ENCODE peak calls at places on chromosomes 12 and 14, in four cellular contexts. P, I, C and R are unnamed samples. For H3K36me3, the result is how much of the 10 kb centered on the place peaks cover.

GRCh38 chr14:70567791-70568190 is 32.7 kb downstream of the MED6 start:
- DNase-seq in P (peak), I (no peak), C (no peak), R (no peak)

GRCh38 chr12:105705765-105706164 is 375.3 kb downstream of the C12orf75 start:
- DNase-seq in I (peak), P (peak), C (no peak), R (no peak)

GRCh38 chr14:43313719-43314118 is 1193.4 kb downstream of the FSCB start:
- DNase-seq in P (peak), C (no peak), I (no peak), R (no peak)

GRCh38 chr14:69637503-69638030 is 26.2 kb downstream of the SUSD6 start:
- DNase-seq in P (no peak), C (no peak), I (no peak), R (peak)

GRCh38 chr12:72522411-72522810 is 250.2 kb downstream of the TRHDE start:
- DNase-seq in C (no peak), I (no peak), P (no peak), R (no peak)

GRCh38 chr12:110073049-110073831 is 24.9 kb upstream of the C12orf76 start:
- DNase-seq in P (peak), C (no peak), I (no peak), R (peak)

GRCh38 chr12:55467836-55468235 is 2.1 kb downstream of the OR6C70 start:
- DNase-seq in P (no peak), C (no peak), I (no peak), R (no peak)

GRCh38 chr12:113391145-113391544 is 12.5 kb downstream of the SDS start:
- DNase-seq in I (no peak), P (no peak), C (no peak), R (no peak)

GRCh38 chr12:48973992-48974673 is 2.6 kb upstream of the WNT10B start:
- DNase-seq in P (no peak), C (no peak), I (no peak), R (peak)

GRCh38 chr12:57166971-57167371 is 19.6 kb upstream of the LRP1-AS start:
- DNase-seq in C (no peak), P (peak), I (no peak), R (no peak)

GRCh38 chr12:76804435-76804976 is 40.6 kb downstream of the ZDHHC17 start:
- DNase-seq in I (no peak), C (no peak), P (no peak), R (no peak)

GRCh38 chr14:104228716-104229620 is 90.6 kb downstream of the KIF26A start:
- DNase-seq in P (no peak), I (no peak), C (no peak), R (no peak)

GRCh38 chr14:92507174-92507768 is 6.3 kb upstream of the RIN3 start:
- DNase-seq in I (no peak), C (no peak), P (peak), R (no peak)

GRCh38 chr12:20656600-20656999 is 38.5 kb upstream of the SLCO1C1 start:
- DNase-seq in C (no peak), P (no peak), I (no peak), R (no peak)
- H3K36me3 ChIP-seq in C (under half), P (under half), I (under half), R (under half)

GRCh38 chr14:90019824-90020523 is 41.8 kb upstream of the KCNK13 start:
- DNase-seq in C (no peak), P (peak), I (no peak), R (no peak)
- H3K36me3 ChIP-seq in C (half or more), P (under half), I (under half), R (under half)

GRCh38 chr12:118140825-118141224 is 4.9 kb downstream of the PEBP1 start:
- DNase-seq in P (no peak), C (no peak), I (no peak), R (no peak)
- H3K36me3 ChIP-seq in P (under half), C (under half), I (under half), R (under half)

DNA sequence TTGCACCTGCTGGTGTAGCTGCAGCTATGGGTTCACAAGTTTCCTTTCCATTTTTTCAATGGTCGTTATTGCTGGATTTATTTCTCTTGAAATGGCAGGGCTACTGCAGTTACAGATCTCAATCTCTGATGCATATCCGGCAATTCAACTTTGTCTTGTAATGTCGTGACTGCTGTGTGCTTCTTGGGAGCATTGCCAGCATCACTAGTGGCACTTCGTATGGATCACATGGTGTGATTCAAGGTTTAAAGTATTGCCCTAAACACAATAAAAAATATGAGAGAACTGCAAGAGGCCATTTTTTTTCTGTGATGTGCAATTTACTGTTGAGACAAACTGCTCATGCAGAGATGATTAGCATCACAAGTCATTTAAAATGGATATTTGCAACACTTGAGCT is 217.5 kb upstream of the PDE3A start:
- DNase-seq in I (no peak), C (no peak), P (peak), R (no peak)
- H3K36me3 ChIP-seq in I (under half), C (under half), P (under half), R (under half)

GRCh38 chr14:36295642-36296627 is 24.5 kb downstream of the MBIP start:
- DNase-seq in I (no peak), P (no peak), C (no peak), R (no peak)

GRCh38 chr14:36302823-36303222 is 17.6 kb downstream of the MBIP start:
- DNase-seq in C (no peak), I (no peak), P (no peak), R (no peak)

GRCh38 chr14:36301159-36301558 is 19.3 kb downstream of the MBIP start:
- DNase-seq in C (no peak), P (no peak), I (no peak), R (no peak)

GRCh38 chr14:36294543-36294942 is 25.9 kb downstream of the MBIP start:
- DNase-seq in C (no peak), I (no peak), P (no peak), R (no peak)

GRCh38 chr14:36300337-36300736 is 20.1 kb downstream of the MBIP start:
- DNase-seq in I (no peak), P (peak), C (no peak), R (no peak)
- H3K36me3 ChIP-seq in I (under half), P (under half), C (under half), R (half or more)

GRCh38 chr12:69600804-69601203 is 9.9 kb downstream of the LRRC10 start:
- DNase-seq in I (no peak), P (no peak), C (no peak), R (no peak)
- H3K36me3 ChIP-seq in I (under half), P (half or more), C (half or more), R (under half)

GRCh38 chr14:45227566-45227965 is 25.4 kb downstream of the MIS18BP1 start:
- DNase-seq in C (no peak), P (no peak), I (no peak), R (no peak)

DNA sequence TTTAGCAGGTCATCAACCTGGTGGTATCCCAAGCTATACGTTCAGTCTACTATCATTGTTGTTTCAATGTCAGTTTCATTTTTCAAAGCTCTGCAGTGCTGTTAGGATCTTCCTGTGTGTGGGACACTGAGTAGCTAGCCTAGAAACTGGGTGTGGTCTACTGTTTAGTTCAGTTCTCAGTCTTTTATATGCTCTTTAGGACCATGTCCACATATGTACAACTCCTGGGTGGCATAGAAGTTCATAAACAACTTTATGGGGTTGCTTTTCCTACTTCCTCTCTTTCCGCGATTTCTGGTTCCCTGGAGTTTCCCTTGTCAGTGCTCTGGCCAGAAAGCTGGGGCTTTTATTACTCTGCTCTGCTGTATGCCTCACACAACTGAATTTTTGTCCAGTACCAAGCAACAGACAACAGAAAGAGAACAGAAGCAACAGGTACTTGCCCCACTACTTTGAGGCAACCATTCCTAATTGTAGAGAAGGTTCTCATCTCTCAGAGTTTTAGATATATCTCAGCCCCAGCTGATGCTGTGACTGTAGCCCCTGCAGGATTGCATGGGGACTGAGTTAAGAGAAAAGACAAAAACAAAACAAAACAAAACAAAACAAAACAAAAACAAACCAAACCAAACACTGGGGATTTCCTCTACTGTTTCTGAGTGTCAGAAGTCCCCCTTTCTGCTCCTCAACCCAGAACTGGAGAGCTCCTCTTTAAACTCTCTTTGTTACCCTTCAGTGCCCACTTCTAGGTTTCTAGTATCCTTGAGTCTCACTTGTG is 30.3 kb downstream of the MIS18BP1 start:
- DNase-seq in I (no peak), P (no peak), C (no peak), R (no peak)
- H3K36me3 ChIP-seq in I (under half), P (under half), C (under half), R (half or more)

GRCh38 chr12:28122756-28123155 is 67.5 kb upstream of the CCDC91 start:
- DNase-seq in P (no peak), I (no peak), C (no peak), R (no peak)
- H3K36me3 ChIP-seq in P (under half), I (under half), C (under half), R (under half)